ENCODE peak calls at places on chromosome 3, in eight cellular contexts. C, Q, E, I, P, G, W and N are unnamed samples.

GRCh38 chr3:1087066-1087555 is 5.7 kb upstream of the CNTN6 start:
- DNase-seq in P (peak; percentile 18), I (peak; percentile 57), G (peak; percentile 23), Q (no peak), C (no peak), E (no peak), W (peak; percentile 83), N (no peak)

GRCh38 chr3:136919799-136920580 is 37.8 kb upstream of the IL20RB start:
- DNase-seq in P (no peak), W (no peak), Q (no peak), C (no peak), G (no peak), E (no peak), I (no peak), N (no peak)

GRCh38 chr3:10553586-10554235 is 48.3 kb upstream of the ATP2B2 start:
- DNase-seq in W (peak; percentile 23), Q (peak; percentile 6), I (no peak), P (no peak), G (no peak), E (no peak), C (no peak), N (no peak)

GRCh38 chr3:5822843-5823242 is 635.3 kb downstream of the EDEM1 start:
- DNase-seq in E (no peak), Q (no peak), P (no peak), W (no peak), I (no peak), G (no peak), C (no peak), N (no peak)

GRCh38 chr3:187208159-187208558 is 10.9 kb downstream of the RTP1 start:
- DNase-seq in Q (no peak), I (no peak), E (no peak), W (no peak), P (no peak), G (no peak), C (no peak), N (no peak)

GRCh38 chr3:43503067-43503728 is 118.6 kb downstream of the ANO10 start:
- DNase-seq in C (no peak), E (peak; percentile 32), I (no peak), P (no peak), G (peak; percentile 40), Q (no peak), W (no peak), N (no peak)

GRCh38 chr3:43309372-43310305 is 23.3 kb downstream of the SNRK start:
- DNase-seq in I (no peak), G (no peak), Q (no peak), W (no peak), C (no peak), E (no peak), P (no peak), N (no peak)

GRCh38 chr3:173826901-173827609 is 429.5 kb downstream of the NLGN1 start:
- DNase-seq in I (no peak), P (no peak), C (no peak), G (no peak), E (no peak), Q (no peak), W (no peak), N (no peak)

GRCh38 chr3:14540209-14540575 is at the start of gene GRIP2:
- DNase-seq in I (peak; percentile 69), W (no peak), G (no peak), Q (no peak), C (peak; percentile 61), P (peak; percentile 66), E (no peak), N (no peak)

GRCh38 chr3:46708401-46709146 is 7.4 kb downstream of the TMIE start:
- DNase-seq in P (no peak), C (no peak), Q (peak; percentile 23), I (no peak), W (no peak), E (no peak), G (no peak), N (peak; percentile 4)

GRCh38 chr3:43259626-43260025 is 26.7 kb upstream of the SNRK start:
- DNase-seq in E (no peak), I (no peak), Q (peak; percentile 72), W (no peak), P (no peak), G (no peak), C (no peak), N (no peak)

DNA sequence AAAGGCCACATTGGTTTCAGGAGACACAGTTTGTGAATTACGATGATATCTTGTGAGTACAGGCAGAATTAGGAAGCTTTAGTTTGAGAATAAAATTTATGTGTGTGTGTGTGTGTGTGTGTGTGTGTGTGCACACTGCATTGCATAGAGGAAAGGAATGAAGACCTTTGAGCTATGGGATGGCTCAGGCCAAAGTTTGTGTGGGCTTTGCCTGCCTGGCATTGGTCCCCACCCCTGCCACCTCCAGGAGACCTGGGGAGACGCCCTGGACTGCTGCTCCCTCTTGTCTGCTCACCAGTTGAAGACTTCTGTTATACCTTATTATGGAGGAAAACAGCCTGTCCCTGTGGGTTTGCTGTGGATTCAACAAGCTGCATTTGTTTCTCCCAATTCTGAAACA is 37.2 kb downstream of the TIGIT start:
- DNase-seq in I (no peak), G (no peak), W (no peak), Q (no peak), P (no peak), C (no peak), E (no peak), N (no peak)
- H3K27ac ChIP-seq in I (no peak overlapping the region), G (no peak overlapping the region), W (no peak overlapping the region), Q (no peak overlapping the region), P (no peak overlapping the region), C (no peak overlapping the region), E (no peak overlapping the region), N (no peak overlapping the region)

GRCh38 chr3:16511561-16512434 is 1.7 kb downstream of the RFTN1 start:
- DNase-seq in W (peak; percentile 84), Q (no peak), C (peak; percentile 73), I (no peak), P (peak; percentile 63), G (no peak), E (peak; percentile 92), N (peak; percentile 46)

GRCh38 chr3:16512435-16513140 is 911 bp downstream of the RFTN1 start:
- DNase-seq in G (peak; percentile 37), W (peak; percentile 75), E (peak; percentile 88), C (peak; percentile 62), Q (no peak), P (peak; percentile 41), I (peak; percentile 85), N (peak; percentile 62)

GRCh38 chr3:16508591-16508995 is 4.9 kb downstream of the RFTN1 start:
- DNase-seq in I (no peak), Q (no peak), E (peak; percentile 39), P (no peak), W (no peak), C (no peak), G (no peak), N (no peak)

GRCh38 chr3:16509721-16510619 is 3.5 kb downstream of the RFTN1 start:
- DNase-seq in G (peak; percentile 39), Q (no peak), C (no peak), P (no peak), W (no peak), I (no peak), E (peak; percentile 65), N (no peak)

GRCh38 chr3:16510620-16511319 is 2.7 kb downstream of the RFTN1 start:
- DNase-seq in I (no peak), E (peak; percentile 71), G (no peak), C (no peak), P (no peak), Q (no peak), W (no peak), N (no peak)
- H3K4me3 ChIP-seq in I (no peak overlapping the region), E (peak overlapping the region; percentile 92), G (no peak overlapping the region), C (no peak overlapping the region), P (peak overlapping the region; percentile 69), Q (no peak overlapping the region), W (no peak overlapping the region), N (no peak overlapping the region)

GRCh38 chr3:100591411-100591810 is 18.0 kb upstream of the ADGRG7 start:
- DNase-seq in W (no peak), Q (no peak), E (no peak), I (no peak), P (no peak), C (no peak), G (no peak), N (no peak)

GRCh38 chr3:100590114-100590839 is 19.1 kb upstream of the ADGRG7 start:
- DNase-seq in Q (no peak), I (no peak), W (peak; percentile 83), P (no peak), E (peak; percentile 68), G (peak; percentile 76), C (peak; percentile 58), N (peak; percentile 38)

GRCh38 chr3:100588251-100588650 is 21.1 kb upstream of the ADGRG7 start:
- DNase-seq in W (no peak), I (no peak), E (no peak), P (no peak), G (no peak), C (no peak), Q (no peak), N (no peak)

GRCh38 chr3:100586832-100587231 is 22.6 kb upstream of the ADGRG7 start:
- DNase-seq in I (no peak), E (no peak), C (no peak), W (no peak), P (no peak), G (no peak), Q (no peak), N (no peak)

DNA sequence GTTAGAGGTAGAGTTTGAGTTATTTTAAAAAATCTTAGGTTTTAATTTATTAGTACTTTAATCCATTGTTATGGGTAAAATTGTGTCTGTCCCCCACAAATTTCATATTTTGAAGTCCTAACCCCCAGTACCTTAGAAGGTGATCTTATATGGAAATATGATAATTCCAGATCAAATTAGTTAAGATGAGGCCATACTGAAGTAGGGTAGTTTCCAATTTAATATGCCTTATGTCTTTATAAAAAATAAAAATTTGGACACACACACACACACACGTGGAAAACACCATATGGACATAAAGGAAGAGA is 18.6 kb upstream of the ADGRG7 start:
- DNase-seq in W (no peak), C (no peak), E (no peak), P (no peak), Q (no peak), I (no peak), G (no peak), N (no peak)
- TF ChIP-seq CTCF in W (no peak), C (no peak), E (peak; percentile 50), P (no peak), Q (peak; percentile 78), I (no peak), G (no peak), N (no peak)

GRCh38 chr3:38636881-38637280 is 12.6 kb downstream of the SCN5A start:
- DNase-seq in I (no peak), E (no peak), C (no peak), Q (no peak), G (no peak), P (no peak), W (no peak), N (no peak)

GRCh38 chr3:38640661-38641441 is 8.6 kb downstream of the SCN5A start:
- DNase-seq in E (no peak), Q (peak; percentile 23), W (no peak), G (no peak), I (no peak), C (no peak), P (no peak), N (no peak)

GRCh38 chr3:38636464-38636863 is 13.0 kb downstream of the SCN5A start:
- DNase-seq in Q (no peak), W (no peak), C (no peak), E (no peak), P (no peak), G (no peak), I (no peak), N (no peak)

GRCh38 chr3:38637906-38638305 is 11.6 kb downstream of the SCN5A start:
- DNase-seq in E (no peak), W (no peak), G (no peak), Q (no peak), P (no peak), I (no peak), C (no peak), N (no peak)

GRCh38 chr3:38638354-38638753 is 11.1 kb downstream of the SCN5A start:
- DNase-seq in Q (no peak), E (no peak), I (no peak), W (no peak), G (no peak), P (no peak), C (no peak), N (no peak)
- H3K27ac ChIP-seq in Q (no peak overlapping the region), E (no peak overlapping the region), I (no peak overlapping the region), W (no peak overlapping the region), G (no peak overlapping the region), P (no peak overlapping the region), C (no peak overlapping the region), N (no peak overlapping the region)